ENCODE peak calls at places on chromosome 17, in ten cellular contexts. V is adrenal gland; K is suprapubic skin; R is epithelial cell of esophagus; Q is glutamatergic neuron; P is CD4-positive, alpha-beta T cell; G is esophagus squamous epithelium; U is MM.1S; M is heart right ventricle; J is WERI-Rb-1. I is an unnamed sample.

GRCh38 chr17:68909066-68909465 is 46.1 kb downstream of the ABCA8 start:
- DNase-seq in M (peak), J (no peak), K (no peak), R (peak), V (peak), Q (no peak), P (no peak), U (no peak), G (no peak), I (peak)

GRCh38 chr17:62717589-62718342 is 90.3 kb downstream of the MRC2 start:
- DNase-seq in J (no peak), G (no peak), R (no peak), V (no peak), Q (no peak), K (no peak), P (no peak), U (no peak), M (no peak), I (no peak)

GRCh38 chr17:82281502-82282238 is 8.2 kb upstream of the CSNK1D start:
- DNase-seq in M (no peak), J (no peak), G (no peak), U (no peak), P (no peak), Q (no peak), K (no peak), V (no peak), R (peak), I (no peak)

GRCh38 chr17:50062323-50063243 is 6.7 kb downstream of the ITGA3 start:
- DNase-seq in J (no peak), U (no peak), G (no peak), M (peak), Q (no peak), P (no peak), R (peak), K (peak), V (peak), I (no peak)

GRCh38 chr17:38745545-38745944 is 2.6 kb downstream of the PCGF2 start:
- DNase-seq in R (no peak), Q (no peak), J (no peak), M (no peak), G (no peak), U (no peak), P (no peak), V (no peak), K (no peak), I (no peak)

GRCh38 chr17:323721-324139 is 28.9 kb downstream of the RPH3AL start:
- DNase-seq in J (no peak), M (no peak), G (no peak), P (no peak), R (no peak), V (peak), Q (no peak), U (no peak), K (no peak), I (no peak)

GRCh38 chr17:6683081-6683684 is 30.0 kb downstream of the SLC13A5 start:
- DNase-seq in M (no peak), K (no peak), U (no peak), G (no peak), P (no peak), V (no peak), J (no peak), Q (no peak), R (no peak), I (no peak)

GRCh38 chr17:40341808-40342574 is 22.5 kb downstream of the GJD3 start:
- DNase-seq in R (peak), Q (peak), J (peak), V (peak), U (no peak), P (no peak), G (no peak), M (peak), K (no peak), I (no peak)

GRCh38 chr17:42405963-42406495 is 17.0 kb downstream of the CAVIN1 start:
- DNase-seq in R (peak), J (peak), U (peak), M (peak), Q (peak), G (no peak), K (peak), P (peak), V (peak), I (peak)

GRCh38 chr17:82772026-82772425 is 20.2 kb downstream of the TBCD start:
- DNase-seq in U (no peak), R (peak), Q (no peak), G (no peak), K (no peak), M (no peak), P (no peak), V (no peak), J (no peak), I (no peak)

GRCh38 chr17:27780441-27781404 is 19.6 kb downstream of the NOS2 start:
- DNase-seq in K (no peak), P (no peak), R (no peak), Q (no peak), M (no peak), V (no peak), G (no peak), U (no peak), J (no peak), I (no peak)

GRCh38 chr17:45222273-45222993 is 748 bp downstream of the FMNL1 start:
- DNase-seq in K (no peak), R (no peak), V (no peak), J (no peak), P (peak), U (peak), Q (peak), M (no peak), G (no peak), I (no peak)

GRCh38 chr17:2547176-2547575 is 35.5 kb upstream of the METTL16 start:
- DNase-seq in Q (no peak), G (no peak), P (no peak), R (peak), K (no peak), J (no peak), M (no peak), V (peak), U (no peak), I (no peak)

GRCh38 chr17:4411201-4411600 is 22.5 kb upstream of the SPNS3 start:
- DNase-seq in K (no peak), Q (no peak), J (no peak), P (no peak), M (no peak), V (no peak), U (no peak), R (no peak), G (no peak), I (no peak)

GRCh38 chr17:4407851-4408250 is 25.9 kb upstream of the SPNS3 start:
- DNase-seq in J (no peak), Q (no peak), U (no peak), K (no peak), P (no peak), R (peak), V (no peak), G (no peak), M (no peak), I (no peak)

GRCh38 chr17:4409659-4410058 is 24.1 kb upstream of the SPNS3 start:
- DNase-seq in P (no peak), J (no peak), U (no peak), M (no peak), V (no peak), R (peak), K (no peak), G (no peak), Q (no peak), I (no peak)

GRCh38 chr17:4417129-4417667 is 16.5 kb upstream of the SPNS3 start:
- DNase-seq in P (no peak), K (no peak), J (no peak), Q (no peak), V (no peak), U (no peak), G (no peak), M (no peak), R (no peak), I (no peak)

GRCh38 chr17:4412933-4413831 is 20.6 kb upstream of the SPNS3 start:
- DNase-seq in V (peak), P (peak), K (peak), M (peak), R (peak), G (peak), Q (peak), J (peak), U (peak), I (peak)
- TF ChIP-seq CTCF in V (peak), P (peak), K (peak), M (peak), R (peak), G (peak), Q (peak), J (peak), U (peak), I (peak)

DNA sequence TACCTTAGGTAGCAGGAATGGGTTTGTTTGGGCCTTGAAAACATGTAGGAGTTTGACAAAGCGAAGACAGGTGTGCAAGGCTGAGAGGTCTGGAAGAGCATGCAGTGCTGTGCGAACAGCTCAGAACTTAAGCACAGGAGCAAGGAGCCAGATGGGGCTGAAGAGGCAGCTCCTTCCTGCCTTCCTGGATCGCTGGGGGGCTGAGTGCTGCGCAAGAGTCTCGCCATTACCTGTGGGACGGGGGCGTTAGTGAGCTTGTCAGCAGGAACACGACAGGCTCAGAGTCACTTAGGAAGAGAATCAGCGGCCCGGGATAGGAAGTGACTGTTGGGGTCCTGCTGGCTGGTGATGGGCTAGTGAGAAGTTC is 464 bp upstream of the MRM1 start:
- DNase-seq in M (no peak), J (peak), K (no peak), P (peak), Q (no peak), R (no peak), G (no peak), U (peak), V (no peak), I (no peak)
- TF ChIP-seq CTCF in M (no peak), J (no peak), K (no peak), P (peak), Q (no peak), R (no peak), G (no peak), U (no peak), V (no peak), I (no peak)

GRCh38 chr17:20009052-20009301 is 182 bp upstream of the SPECC1 start:
- DNase-seq in J (no peak), V (no peak), U (no peak), R (no peak), M (no peak), P (no peak), Q (no peak), K (no peak), G (no peak), I (no peak)

GRCh38 chr17:20008242-20009051 is 712 bp upstream of the SPECC1 start:
- DNase-seq in R (peak), V (peak), U (no peak), K (no peak), M (peak), G (no peak), P (no peak), J (peak), Q (peak), I (peak)

GRCh38 chr17:20010886-20011402 is 1.8 kb downstream of the SPECC1 start:
- DNase-seq in P (no peak), V (no peak), M (no peak), Q (no peak), K (no peak), J (no peak), U (no peak), R (no peak), G (no peak), I (no peak)

GRCh38 chr17:20009302-20010098 is at the start of gene SPECC1:
- DNase-seq in Q (peak), J (peak), V (peak), R (peak), G (no peak), U (peak), M (peak), K (peak), P (peak), I (peak)

GRCh38 chr17:20010099-20010863 is 1.1 kb downstream of the SPECC1 start:
- DNase-seq in G (no peak), M (peak), U (peak), P (no peak), R (peak), J (peak), K (no peak), V (peak), Q (peak), I (no peak)
- TF ChIP-seq CTCF in G (peak), M (no peak), U (peak), P (no peak), R (peak), J (peak), K (no peak), V (peak), Q (no peak), I (peak)

DNA sequence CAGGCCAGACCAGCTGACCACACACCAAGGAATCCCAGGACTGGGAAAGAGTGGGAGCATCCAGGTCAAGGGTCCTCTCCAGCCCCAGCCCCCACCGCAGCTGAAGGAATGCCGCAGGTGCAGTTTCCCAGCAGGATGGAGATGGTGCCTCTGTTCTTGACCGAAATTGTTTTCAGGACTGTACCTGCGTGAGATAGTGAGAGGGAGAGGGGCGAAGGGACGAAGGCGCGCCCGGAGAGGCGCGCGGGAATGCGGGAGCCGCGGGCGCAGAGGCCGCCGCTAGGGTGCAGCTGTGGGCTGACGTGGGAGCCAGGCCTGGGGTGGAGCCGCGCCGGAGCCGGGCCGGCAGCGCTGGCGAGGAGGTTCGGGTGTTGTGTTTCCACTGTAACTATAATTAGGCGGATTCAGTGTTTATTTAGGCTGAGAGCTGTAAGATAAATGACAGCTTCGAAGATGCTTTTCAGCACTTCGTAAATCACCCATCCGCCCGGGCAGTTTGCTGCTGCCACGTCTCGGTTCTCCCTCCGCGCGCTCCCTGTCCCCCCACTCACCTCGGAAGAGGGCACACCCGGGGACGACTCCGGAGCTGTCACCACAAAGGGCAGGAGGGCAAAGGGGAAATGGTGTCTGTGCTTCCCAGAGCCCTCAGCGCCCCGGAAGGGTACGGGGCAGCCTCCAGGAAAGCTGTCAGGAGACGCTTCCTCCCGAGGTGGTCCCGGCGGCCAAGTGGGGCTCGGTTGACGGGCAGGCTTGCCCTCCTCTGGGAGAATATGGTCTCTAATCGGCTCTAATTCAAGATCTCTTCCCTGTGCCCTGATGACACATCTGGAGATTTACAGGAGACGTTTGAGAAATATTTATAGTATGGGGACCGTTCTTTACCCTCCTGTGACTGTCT is 38.2 kb downstream of the HOXB1 start:
- DNase-seq in J (peak), K (peak), R (peak), M (peak), V (peak), U (peak), G (no peak), P (peak), Q (peak), I (peak)
- TF ChIP-seq CTCF in J (peak), K (peak), R (peak), M (peak), V (peak), U (peak), G (peak), P (peak), Q (peak), I (peak)

GRCh38 chr17:64974750-64975317 is 55.6 kb upstream of the LRRC37A3 start:
- DNase-seq in K (peak), R (peak), M (no peak), Q (no peak), J (no peak), G (no peak), U (no peak), P (no peak), V (no peak), I (no peak)

GRCh38 chr17:64978138-64978537 is 58.9 kb upstream of the LRRC37A3 start:
- DNase-seq in J (no peak), Q (no peak), K (no peak), P (no peak), V (no peak), R (no peak), M (no peak), U (no peak), G (no peak), I (no peak)

GRCh38 chr17:64972611-64973010 is 53.3 kb upstream of the LRRC37A3 start:
- DNase-seq in R (no peak), G (no peak), K (no peak), Q (no peak), M (no peak), J (no peak), U (no peak), V (no peak), P (no peak), I (no peak)

DNA sequence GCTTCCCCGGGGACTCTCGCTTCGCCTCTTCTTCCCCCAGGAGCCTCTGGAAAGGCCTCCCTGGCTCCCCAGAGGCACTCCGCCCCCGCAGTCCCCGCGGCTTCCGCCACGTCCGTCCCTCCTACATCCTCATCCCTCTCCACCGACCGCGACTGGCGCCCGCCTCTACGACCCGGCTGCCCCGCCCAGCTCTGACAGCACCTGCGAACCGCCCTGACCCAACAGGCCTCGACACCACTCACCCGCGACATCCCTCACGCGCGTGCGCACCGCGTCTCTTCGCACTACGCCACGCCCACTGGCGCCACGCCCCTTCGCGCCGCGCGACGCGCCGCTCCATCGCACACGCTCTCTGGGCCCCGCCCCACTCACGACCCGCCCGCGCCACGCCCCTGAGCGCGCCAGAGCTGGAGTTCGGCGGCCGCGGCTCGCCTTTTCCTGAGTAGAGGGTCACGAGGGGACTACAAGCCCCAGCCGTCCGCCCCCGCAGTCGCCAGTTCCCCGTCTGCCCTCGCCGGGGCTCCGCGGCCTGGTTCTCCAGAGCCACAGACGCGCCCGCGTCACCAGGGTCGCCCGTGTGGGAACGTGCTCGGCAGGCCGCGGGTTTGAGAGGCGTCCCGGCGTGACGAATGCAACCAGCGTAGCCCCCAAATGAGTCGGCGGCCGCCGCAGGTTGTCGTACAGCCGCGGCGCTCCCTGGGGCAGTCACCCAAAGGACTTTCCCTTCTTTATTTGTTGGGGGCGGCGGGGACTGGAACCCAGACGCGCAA is 56.2 kb upstream of the LRRC37A3 start:
- DNase-seq in Q (peak), R (peak), U (peak), P (peak), G (peak), K (peak), V (peak), J (peak), M (peak), I (peak)
- TF ChIP-seq CTCF in Q (no peak), R (no peak), U (no peak), P (no peak), G (no peak), K (no peak), V (no peak), J (no peak), M (no peak), I (no peak)